ENCODE peak calls at places on chromosome 19, in four cellular contexts. E is lower lobe of right lung, W is HCT116, Z is tibial nerve. F is an unnamed sample.

GRCh38 chr19:45826934-45827333 is 11.8 kb upstream of the RSPH6A start:
- DNase-seq in E (no peak), W (no peak), Z (no peak), F (no peak)

GRCh38 chr19:35313614-35314013 is 15.4 kb upstream of the CD22 start:
- DNase-seq in E (no peak), W (no peak), Z (no peak), F (no peak)

GRCh38 chr19:6092329-6093286 is 17.7 kb downstream of the RFX2 start:
- DNase-seq in E (peak), W (peak), Z (peak), F (no peak)

GRCh38 chr19:31350033-31350692 is 927 bp upstream of the TSHZ3 start:
- DNase-seq in E (no peak), W (no peak), Z (no peak), F (no peak)

GRCh38 chr19:7705387-7706187 is 3.7 kb upstream of the FCER2 start:
- DNase-seq in E (peak), W (no peak), Z (peak), F (no peak)

GRCh38 chr19:3358392-3358918 is 7.9 kb upstream of the NFIC start:
- DNase-seq in E (no peak), W (no peak), Z (no peak), F (no peak)

GRCh38 chr19:12331211-12331941 is 2.1 kb downstream of the ZNF563 start:
- DNase-seq in E (no peak), W (no peak), Z (no peak), F (no peak)

GRCh38 chr19:58407658-58408151 is 744 bp upstream of the ZNF584 start:
- DNase-seq in E (no peak), W (no peak), Z (no peak), F (no peak)

GRCh38 chr19:16327911-16328823 is 3.5 kb downstream of the KLF2 start:
- DNase-seq in E (peak), W (no peak), Z (peak), F (peak)

GRCh38 chr19:35408284-35409171 is 37.7 kb downstream of the GPR42 start:
- DNase-seq in E (no peak), W (no peak), Z (no peak), F (no peak)

GRCh38 chr19:19526581-19527370 is 1.9 kb upstream of the YJEFN3 start:
- DNase-seq in E (no peak), W (no peak), Z (no peak), F (no peak)

GRCh38 chr19:5877869-5878268 is 7.5 kb upstream of the FUT5 start:
- DNase-seq in E (no peak), W (no peak), Z (no peak), F (no peak)

GRCh38 chr19:46611791-46612190 is 10.7 kb downstream of the CALM3 start:
- DNase-seq in E (peak), W (no peak), Z (no peak), F (no peak)

GRCh38 chr19:48444129-48444932 is 1.5 kb upstream of the GRWD1 start:
- DNase-seq in E (no peak), W (no peak), Z (no peak), F (no peak)

GRCh38 chr19:41563847-41564514 is 12.0 kb upstream of the CEACAM21 start:
- DNase-seq in E (no peak), W (no peak), Z (no peak), F (no peak)

GRCh38 chr19:12933287-12934072 is at the start of gene FARSA:
- DNase-seq in E (peak), W (peak), Z (peak), F (peak)

GRCh38 chr19:29775575-29775900 is 36.3 kb upstream of the CCNE1 start:
- DNase-seq in E (no peak), W (no peak), Z (no peak), F (no peak)

GRCh38 chr19:10568444-10568825 is 344 bp downstream of the CDKN2D start:
- DNase-seq in E (peak), W (no peak), Z (no peak), F (no peak)

GRCh38 chr19:40754611-40755247 is 3.7 kb downstream of the SNRPA start:
- DNase-seq in E (no peak), W (no peak), Z (no peak), F (no peak)

GRCh38 chr19:5829567-5830315 is 9.8 kb downstream of the FUT6 start:
- DNase-seq in E (no peak), W (no peak), Z (no peak), F (no peak)

GRCh38 chr19:45824041-45824471 is 8.9 kb upstream of the RSPH6A start:
- DNase-seq in E (no peak), W (no peak), Z (no peak), F (no peak)

GRCh38 chr19:29714371-29714952 is 599 bp downstream of the C19orf12 start:
- DNase-seq in E (no peak), W (no peak), Z (no peak), F (no peak)

GRCh38 chr19:10418281-10419199 is 1.8 kb upstream of the PDE4A start:
- DNase-seq in E (no peak), W (no peak), Z (no peak), F (no peak)

GRCh38 chr19:32387701-32388392 is 17.7 kb upstream of the DPY19L3 start:
- DNase-seq in E (no peak), W (no peak), Z (no peak), F (no peak)

GRCh38 chr19:4064551-4065260 is 2.0 kb downstream of the ZBTB7A start:
- DNase-seq in E (peak), W (no peak), Z (no peak), F (no peak)

GRCh38 chr19:18183529-18183928 is 9.5 kb upstream of the MPV17L2 start:
- DNase-seq in E (no peak), W (no peak), Z (no peak), F (no peak)

GRCh38 chr19:57708641-57709354 is at the start of gene ZNF154:
- DNase-seq in E (peak), W (no peak), Z (no peak), F (peak)

GRCh38 chr19:49850487-49851342 is at the start of gene PTOV1:
- DNase-seq in E (peak), W (peak), Z (peak), F (peak)

GRCh38 chr19:49854861-49855263 is 3.9 kb downstream of the PTOV1 start:
- DNase-seq in E (no peak), W (no peak), Z (no peak), F (no peak)

GRCh38 chr19:49853852-49854849 is 3.2 kb downstream of the PTOV1 start:
- DNase-seq in E (peak), W (no peak), Z (no peak), F (no peak)

GRCh38 chr19:49851456-49852259 is 699 bp downstream of the PTOV1 start:
- DNase-seq in E (peak), W (no peak), Z (no peak), F (no peak)

DNA sequence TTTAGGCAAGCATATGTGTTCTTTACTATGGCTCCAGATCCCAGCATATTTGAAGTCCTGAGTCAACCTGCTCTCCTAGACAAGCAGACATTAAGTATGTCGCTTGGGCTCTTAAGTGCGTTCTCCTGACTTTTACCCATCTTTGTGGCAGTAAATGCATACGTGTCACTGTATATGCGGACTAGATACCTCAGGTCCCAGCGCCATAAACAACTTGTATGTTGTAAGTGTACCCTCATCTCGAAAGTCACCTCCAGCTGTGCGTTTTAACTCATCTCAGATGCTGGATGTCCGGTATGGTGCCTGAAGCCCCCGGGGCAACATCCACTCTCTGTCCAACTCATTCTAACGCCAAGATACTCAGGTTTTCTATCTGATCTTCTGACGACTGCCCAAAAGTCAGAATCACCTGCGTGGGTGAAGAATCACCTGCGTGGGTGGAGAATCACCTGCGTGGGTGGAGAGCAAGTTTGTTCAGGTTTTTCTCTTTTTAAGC is 1.7 kb downstream of the PTOV1 start:
- DNase-seq in E (no peak), W (no peak), Z (no peak), F (no peak)
- H3K4me3 ChIP-seq in E (peak), W (peak), Z (no peak), F (peak)

GRCh38 chr19:317710-318508 is 26.7 kb downstream of the MIER2 start:
- DNase-seq in E (no peak), W (no peak), Z (no peak), F (no peak)
- TF ChIP-seq CTCF in E (no peak), W (no peak), Z (no peak), F (no peak)

DNA sequence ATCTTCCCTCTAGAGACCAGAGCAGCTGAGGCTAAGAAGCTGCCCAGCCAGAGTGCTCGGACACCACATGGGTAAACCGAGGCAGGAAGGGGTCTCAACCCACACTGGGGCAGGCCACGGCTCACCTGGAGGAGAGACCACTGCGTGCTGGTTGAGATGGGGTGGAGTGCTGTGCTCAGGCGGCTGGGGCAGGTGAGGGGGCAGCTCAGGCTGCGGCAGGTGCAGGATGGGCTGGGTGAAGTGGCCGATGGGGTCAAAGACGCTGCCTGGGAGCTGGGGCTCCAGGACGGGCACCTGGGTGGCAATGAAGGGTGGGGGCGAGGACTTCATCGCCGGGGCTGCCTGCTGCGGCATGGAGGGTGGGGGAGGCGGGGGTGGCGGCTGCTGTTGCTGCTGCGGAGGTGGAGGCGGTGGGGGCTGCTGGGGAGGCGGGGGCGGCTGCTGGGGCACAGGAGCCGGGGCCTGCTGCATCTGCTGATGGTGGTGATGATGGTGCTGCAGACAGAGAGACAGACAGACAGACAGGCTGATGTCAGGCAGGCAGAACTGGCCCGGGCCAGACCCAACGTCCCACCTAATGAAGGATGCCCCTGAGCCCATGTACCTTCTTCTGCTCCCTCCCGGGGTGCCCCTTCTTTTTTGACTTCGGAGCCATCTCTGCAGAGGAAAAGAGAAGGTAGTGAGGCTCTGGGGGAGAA is 12.0 kb upstream of the EPHX3 start:
- DNase-seq in E (no peak), W (no peak), Z (no peak), F (no peak)
- H3K27ac ChIP-seq in E (no peak), W (no peak), Z (no peak), F (no peak)

GRCh38 chr19:2042485-2043268 is 8.4 kb downstream of the MKNK2 start:
- DNase-seq in E (peak), W (no peak), Z (no peak), F (no peak)
- H3K4me3 ChIP-seq in E (peak), W (peak), Z (peak), F (peak)

DNA sequence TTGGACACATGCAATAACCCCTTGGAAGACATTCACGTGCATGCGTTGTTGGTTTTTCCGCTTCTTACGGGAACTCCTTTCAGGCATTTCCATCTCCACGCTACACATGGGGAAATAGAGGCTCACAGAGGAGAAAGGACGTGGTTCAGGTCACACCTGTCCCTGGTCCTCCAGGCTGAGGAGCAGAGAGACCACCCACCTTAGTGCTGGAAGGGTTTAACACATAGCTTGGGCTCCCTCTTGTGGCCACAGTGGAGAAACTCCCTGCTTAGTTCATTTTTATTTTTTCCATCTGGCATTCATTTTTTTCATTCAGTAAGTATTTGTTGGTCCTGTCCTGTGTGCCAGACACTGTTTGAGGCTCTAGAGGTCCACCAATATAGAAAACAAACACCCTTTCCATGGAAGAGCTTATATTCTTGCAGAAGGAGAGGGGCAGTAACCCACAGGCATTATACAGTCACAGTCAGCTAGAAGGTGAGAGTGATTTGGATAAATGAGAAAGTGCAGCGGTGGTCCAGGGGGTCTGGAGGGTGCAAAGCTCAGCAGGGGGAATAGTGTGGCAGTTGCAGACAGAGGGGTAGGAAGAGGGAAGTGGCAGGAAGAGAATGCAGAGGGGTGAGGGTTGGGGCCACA is 24.2 kb upstream of the TTYH1 start:
- DNase-seq in E (no peak), W (peak), Z (no peak), F (peak)
- TF ChIP-seq CTCF in E (peak), W (peak), Z (peak), F (peak)

GRCh38 chr19:37505958-37506386 is 767 bp upstream of the ZNF793 start:
- DNase-seq in E (no peak), W (no peak), Z (no peak), F (no peak)
- H3K27ac ChIP-seq in E (peak), W (no peak), Z (peak), F (peak)

F was measured in AG04450.